ENCODE peak calls at places on chromosomes 2 and 18, in nine cellular contexts. X is HFF-Myc, A is GM23338, B is dorsolateral prefrontal cortex, Z is pancreas, T is B cell, C is breast epithelium, F is foreskin keratinocyte, W is cardiac fibroblast. Y is an unnamed sample.

GRCh38 chr2:111135910-111136297 is 15.2 kb downstream of the BCL2L11 start:
- DNase-seq in X (no peak), F (no peak), B (no peak), C (peak; percentile 24), Z (no peak), T (no peak), W (peak; percentile 45), A (peak; percentile 53), Y (no peak)

GRCh38 chr18:79705272-79705671 is 25.7 kb downstream of the CTDP1 start:
- DNase-seq in F (no peak), T (no peak), W (no peak), A (no peak), C (no peak), B (no peak), X (no peak), Z (no peak), Y (no peak)

GRCh38 chr2:240820607-240821428 is 799 bp upstream of the KIF1A start:
- DNase-seq in F (no peak), C (no peak), W (no peak), Z (peak; percentile 69), T (no peak), X (no peak), A (peak; percentile 83), B (peak; percentile 53), Y (no peak)

GRCh38 chr2:20005891-20006470 is 6.5 kb downstream of the MATN3 start:
- DNase-seq in Z (no peak), X (no peak), B (no peak), W (no peak), F (no peak), T (no peak), C (no peak), A (no peak), Y (no peak)

GRCh38 chr2:230739961-230740360 is 27.3 kb downstream of the CAB39 start:
- DNase-seq in W (peak; percentile 33), F (no peak), T (no peak), C (no peak), X (no peak), Z (no peak), B (no peak), A (no peak), Y (no peak)

GRCh38 chr18:75124967-75125358 is 84.0 kb downstream of the PTGR3 start:
- DNase-seq in C (no peak), T (no peak), W (no peak), A (no peak), F (no peak), X (no peak), B (peak; percentile 82), Z (peak; percentile 51), Y (no peak)

GRCh38 chr2:234533631-234534030 is 36.8 kb upstream of the ARL4C start:
- DNase-seq in B (no peak), Z (no peak), A (peak; percentile 34), X (no peak), W (no peak), C (no peak), T (no peak), F (no peak), Y (no peak)

GRCh38 chr2:143629344-143629743 is 500.1 kb downstream of the ARHGAP15 start:
- DNase-seq in Z (no peak), F (no peak), C (no peak), W (no peak), B (no peak), X (no peak), T (no peak), A (no peak), Y (no peak)

GRCh38 chr2:219273887-219274391 is 5.2 kb upstream of the DNAJB2 start:
- DNase-seq in T (no peak), B (no peak), Z (no peak), X (no peak), A (no peak), W (peak; percentile 46), C (peak; percentile 91), F (peak; percentile 95), Y (no peak)

GRCh38 chr2:52423655-52424054 is 1343.9 kb upstream of the CHAC2 start:
- DNase-seq in C (no peak), A (peak; percentile 16), T (no peak), B (no peak), X (no peak), Z (no peak), W (no peak), F (no peak), Y (no peak)

GRCh38 chr2:19955544-19956422 is 34.1 kb downstream of the WDR35 start:
- DNase-seq in T (peak; percentile 64), A (peak; percentile 90), X (peak; percentile 44), B (peak; percentile 33), Z (peak; percentile 49), W (peak; percentile 85), F (peak; percentile 18), C (peak; percentile 18), Y (peak; percentile 37)

GRCh38 chr2:238239552-238239871 is 326 bp downstream of the HES6 start:
- DNase-seq in W (no peak), T (no peak), B (no peak), X (no peak), Z (no peak), A (peak; percentile 56), C (no peak), F (no peak), Y (no peak)

GRCh38 chr2:42794271-42795046 is 2.1 kb upstream of the HAAO start:
- DNase-seq in C (no peak), X (no peak), B (no peak), Z (no peak), A (peak; percentile 80), F (no peak), T (no peak), W (peak; percentile 44), Y (no peak)

GRCh38 chr2:216072473-216072872 is 9.1 kb downstream of the PECR start:
- DNase-seq in Z (no peak), T (no peak), X (no peak), A (no peak), B (no peak), F (no peak), C (no peak), W (no peak), Y (no peak)

GRCh38 chr2:216073773-216074172 is 7.8 kb downstream of the PECR start:
- DNase-seq in T (no peak), X (no peak), F (no peak), A (no peak), W (no peak), Z (no peak), C (no peak), B (no peak), Y (no peak)

GRCh38 chr2:216071452-216071851 is 10.2 kb downstream of the PECR start:
- DNase-seq in T (no peak), C (no peak), X (no peak), F (no peak), Z (no peak), A (no peak), B (no peak), W (peak; percentile 33), Y (no peak)

GRCh38 chr2:216069028-216069427 is 12.6 kb downstream of the PECR start:
- DNase-seq in A (no peak), Z (no peak), F (no peak), X (no peak), C (no peak), B (no peak), T (no peak), W (no peak), Y (no peak)

GRCh38 chr2:216070195-216070594 is 11.4 kb downstream of the PECR start:
- DNase-seq in W (no peak), Z (no peak), F (no peak), B (no peak), A (no peak), C (no peak), X (no peak), T (no peak), Y (no peak)
- TF ChIP-seq CTCF in W (no peak), Z (no peak), F (no peak), B (no peak), A (no peak), C (no peak), X (no peak), T (no peak), Y (no peak)

DNA sequence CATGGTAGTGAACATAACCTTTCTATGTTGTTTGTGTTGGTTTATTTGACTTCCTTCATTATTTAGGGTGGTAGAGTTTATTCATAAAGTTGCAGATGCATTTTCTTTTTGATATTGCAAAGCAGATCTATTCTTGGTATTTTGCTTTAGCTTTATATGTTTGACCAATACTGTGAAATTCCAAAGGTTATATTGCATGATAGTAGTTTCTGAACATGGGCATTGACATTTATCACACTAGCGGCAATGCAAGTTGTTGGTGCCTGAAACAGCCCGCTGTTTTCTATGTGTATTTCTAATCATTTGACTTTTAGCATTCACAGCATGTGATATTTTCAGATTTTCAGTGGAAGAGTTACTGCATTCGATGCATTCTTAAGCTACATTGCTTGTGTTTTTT is 87.2 kb downstream of the ASXL3 start:
- DNase-seq in B (no peak), A (no peak), X (no peak), C (no peak), F (no peak), W (no peak), T (no peak), Z (no peak), Y (no peak)
- TF ChIP-seq CTCF in B (no peak), A (no peak), X (no peak), C (no peak), F (no peak), W (no peak), T (no peak), Z (no peak), Y (no peak)

GRCh38 chr2:127275789-127276188 is 18.2 kb downstream of the ERCC3 start:
- DNase-seq in C (no peak), A (no peak), F (no peak), Z (no peak), B (peak; percentile 5), T (no peak), X (no peak), W (no peak), Y (no peak)

GRCh38 chr2:127275356-127275755 is 18.6 kb downstream of the ERCC3 start:
- DNase-seq in Z (no peak), X (no peak), T (no peak), C (no peak), A (no peak), B (peak; percentile 25), F (no peak), W (no peak), Y (no peak)

DNA sequence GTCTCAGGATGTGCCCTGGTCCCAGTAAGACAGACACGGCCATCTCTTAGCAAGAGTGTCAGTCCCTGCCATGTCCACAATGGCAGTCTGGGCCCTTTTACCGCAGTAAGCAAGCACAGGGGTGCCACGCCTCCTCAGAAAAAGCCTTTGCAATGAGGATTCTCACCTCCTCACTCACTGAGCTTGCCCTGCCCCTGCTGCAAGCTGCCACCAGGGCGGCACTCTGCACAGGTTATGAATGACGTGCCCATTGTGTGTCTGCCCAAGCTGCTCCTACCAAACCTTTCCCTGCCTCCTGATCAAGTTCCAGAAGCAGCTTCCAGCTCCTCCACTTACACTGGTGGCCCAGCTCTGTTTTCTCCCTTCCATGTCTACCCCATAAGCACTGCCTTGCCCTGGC is 23.3 kb downstream of the ERCC3 start:
- DNase-seq in Z (no peak), F (no peak), X (no peak), T (no peak), C (no peak), B (no peak), A (peak; percentile 15), W (no peak), Y (no peak)
- TF ChIP-seq CTCF in Z (no peak), F (peak; percentile 45), X (no peak), T (no peak), C (no peak), B (no peak), A (peak; percentile 23), W (no peak), Y (no peak)

DNA sequence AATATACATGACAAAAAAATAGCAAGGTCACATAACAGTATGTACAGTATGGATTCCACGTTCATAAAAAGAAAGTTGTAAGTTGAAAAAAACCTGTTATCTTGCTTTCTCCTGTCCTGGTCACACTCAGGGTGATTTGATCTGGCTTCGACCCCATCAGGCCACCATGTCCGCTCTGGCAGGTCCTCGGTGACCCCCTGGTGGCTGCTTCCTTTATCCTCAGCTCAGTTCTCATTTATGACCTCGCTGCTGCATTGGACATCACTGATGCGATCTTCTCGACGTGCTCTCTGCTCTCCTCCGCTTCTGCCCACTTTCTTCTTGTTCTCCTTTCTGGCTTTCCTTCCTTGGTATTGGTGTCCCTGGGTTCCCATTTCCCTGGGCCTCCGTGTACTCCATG is 29.7 kb downstream of the DGKD start:
- DNase-seq in A (peak; percentile 24), Z (no peak), T (peak; percentile 35), X (no peak), W (no peak), F (no peak), B (no peak), C (no peak), Y (no peak)
- TF ChIP-seq CTCF in A (peak; percentile 21), Z (no peak), T (peak; percentile 28), X (no peak), W (peak; percentile 12), F (no peak), B (no peak), C (no peak), Y (no peak)

Y was measured in AG09319.